ENCODE peak calls at places on chromosomes 1 and 21, in five cellular contexts. One of them, this sample, is unnamed.

GRCh38 chr21:21712761-21713558 is 714.8 kb downstream of the NCAM2 start:
- DNase-seq in CD8-positive, alpha-beta T cell: no peak
- DNase-seq in cardiac muscle cell: peak; percentile 84
- DNase-seq in fibroblast of lung: peak; percentile 80
- DNase-seq in heart right ventricle: no peak
- DNase-seq in this sample: peak; percentile 26

GRCh38 chr1:180948846-180949615 is 36.3 kb downstream of the KIAA1614 start:
- DNase-seq in CD8-positive, alpha-beta T cell: no peak
- DNase-seq in cardiac muscle cell: peak; percentile 22
- DNase-seq in fibroblast of lung: no peak
- DNase-seq in heart right ventricle: no peak
- DNase-seq in this sample: no peak

GRCh38 chr21:28253378-28253777 is 739.3 kb downstream of the LTN1 start:
- DNase-seq in CD8-positive, alpha-beta T cell: no peak
- DNase-seq in cardiac muscle cell: peak; percentile 58
- DNase-seq in fibroblast of lung: peak; percentile 75
- DNase-seq in heart right ventricle: no peak
- DNase-seq in this sample: no peak

GRCh38 chr1:150613061-150613920 is 16.1 kb downstream of the ENSA start:
- DNase-seq in CD8-positive, alpha-beta T cell: no peak
- DNase-seq in cardiac muscle cell: peak; percentile 87
- DNase-seq in fibroblast of lung: peak; percentile 93
- DNase-seq in heart right ventricle: no peak
- DNase-seq in this sample: peak; percentile 74

GRCh38 chr1:63411081-63411480 is 43.7 kb downstream of the ALG6 start:
- DNase-seq in CD8-positive, alpha-beta T cell: no peak
- DNase-seq in cardiac muscle cell: peak; percentile 6
- DNase-seq in fibroblast of lung: no peak
- DNase-seq in heart right ventricle: no peak
- DNase-seq in this sample: no peak

GRCh38 chr1:101004061-101004460 is 21.5 kb downstream of the DPH5 start:
- DNase-seq in CD8-positive, alpha-beta T cell: no peak
- DNase-seq in cardiac muscle cell: peak; percentile 72
- DNase-seq in fibroblast of lung: peak; percentile 9
- DNase-seq in heart right ventricle: no peak
- DNase-seq in this sample: no peak

GRCh38 chr1:230226004-230226800 is 159.2 kb downstream of the GALNT2 start:
- DNase-seq in CD8-positive, alpha-beta T cell: no peak
- DNase-seq in cardiac muscle cell: peak; percentile 40
- DNase-seq in fibroblast of lung: no peak
- DNase-seq in heart right ventricle: no peak
- DNase-seq in this sample: no peak

GRCh38 chr1:26887125-26887524 is 3.0 kb downstream of the GPN2 start:
- DNase-seq in CD8-positive, alpha-beta T cell: no peak
- DNase-seq in cardiac muscle cell: peak; percentile 61
- DNase-seq in fibroblast of lung: peak; percentile 43
- DNase-seq in heart right ventricle: no peak
- DNase-seq in this sample: no peak

GRCh38 chr1:23384312-23385058 is 14.8 kb upstream of the ZNF436 start:
- DNase-seq in CD8-positive, alpha-beta T cell: no peak
- DNase-seq in cardiac muscle cell: peak; percentile 85
- DNase-seq in fibroblast of lung: peak; percentile 86
- DNase-seq in heart right ventricle: no peak
- DNase-seq in this sample: no peak

GRCh38 chr1:99727575-99728190 is 38.8 kb downstream of the FRRS1 start:
- DNase-seq in CD8-positive, alpha-beta T cell: no peak
- DNase-seq in cardiac muscle cell: peak; percentile 82
- DNase-seq in fibroblast of lung: peak; percentile 85
- DNase-seq in heart right ventricle: no peak
- DNase-seq in this sample: no peak

GRCh38 chr1:154567386-154568164 is at the start of gene CHRNB2:
- DNase-seq in CD8-positive, alpha-beta T cell: peak; percentile 81
- DNase-seq in cardiac muscle cell: peak; percentile 68
- DNase-seq in fibroblast of lung: peak; percentile 33
- DNase-seq in heart right ventricle: peak; percentile 73
- DNase-seq in this sample: no peak

GRCh38 chr1:204574016-204574855 is 58.0 kb downstream of the MDM4 start:
- DNase-seq in CD8-positive, alpha-beta T cell: no peak
- DNase-seq in cardiac muscle cell: no peak
- DNase-seq in fibroblast of lung: no peak
- DNase-seq in heart right ventricle: no peak
- DNase-seq in this sample: no peak

GRCh38 chr1:150282558-150282958 is 204 bp downstream of the CIART start:
- DNase-seq in CD8-positive, alpha-beta T cell: no peak
- DNase-seq in cardiac muscle cell: no peak
- DNase-seq in fibroblast of lung: no peak
- DNase-seq in heart right ventricle: peak; percentile 37
- DNase-seq in this sample: no peak

GRCh38 chr1:53616511-53616910 is 122.5 kb downstream of the GLIS1 start:
- DNase-seq in CD8-positive, alpha-beta T cell: peak; percentile 39
- DNase-seq in cardiac muscle cell: no peak
- DNase-seq in fibroblast of lung: no peak
- DNase-seq in heart right ventricle: no peak
- DNase-seq in this sample: no peak

GRCh38 chr21:32624726-32625125 is 12.5 kb upstream of the CFAP298 start:
- DNase-seq in CD8-positive, alpha-beta T cell: no peak
- DNase-seq in cardiac muscle cell: peak; percentile 29
- DNase-seq in fibroblast of lung: peak; percentile 84
- DNase-seq in heart right ventricle: no peak
- DNase-seq in this sample: no peak

GRCh38 chr1:92599184-92599583 is 112.5 kb upstream of the GFI1 start:
- DNase-seq in CD8-positive, alpha-beta T cell: no peak
- DNase-seq in cardiac muscle cell: peak; percentile 64
- DNase-seq in fibroblast of lung: peak; percentile 37
- DNase-seq in heart right ventricle: no peak
- DNase-seq in this sample: no peak

GRCh38 chr1:176033879-176034278 is 173.2 kb downstream of the COP1 start:
- DNase-seq in CD8-positive, alpha-beta T cell: no peak
- DNase-seq in cardiac muscle cell: peak; percentile 31
- DNase-seq in fibroblast of lung: peak; percentile 19
- DNase-seq in heart right ventricle: no peak
- DNase-seq in this sample: peak; percentile 3

GRCh38 chr1:203038217-203038741 is 12.0 kb downstream of the PPFIA4 start:
- DNase-seq in CD8-positive, alpha-beta T cell: no peak
- DNase-seq in cardiac muscle cell: peak; percentile 65
- DNase-seq in fibroblast of lung: peak; percentile 85
- DNase-seq in heart right ventricle: peak; percentile 69
- DNase-seq in this sample: no peak

GRCh38 chr1:225651872-225652725 is 824 bp downstream of the ENAH start:
- DNase-seq in CD8-positive, alpha-beta T cell: no peak
- DNase-seq in cardiac muscle cell: peak; percentile 46
- DNase-seq in fibroblast of lung: peak; percentile 55
- DNase-seq in heart right ventricle: no peak
- DNase-seq in this sample: no peak

GRCh38 chr1:220775238-220775853 is 11.4 kb upstream of the MTARC1 start:
- DNase-seq in CD8-positive, alpha-beta T cell: no peak
- DNase-seq in cardiac muscle cell: peak; percentile 37
- DNase-seq in fibroblast of lung: no peak
- DNase-seq in heart right ventricle: peak; percentile 51
- DNase-seq in this sample: no peak

GRCh38 chr1:225754940-225755635 is 22.5 kb upstream of the SRP9 start:
- DNase-seq in CD8-positive, alpha-beta T cell: no peak
- DNase-seq in cardiac muscle cell: peak; percentile 94
- DNase-seq in fibroblast of lung: peak; percentile 97
- DNase-seq in heart right ventricle: peak; percentile 56
- DNase-seq in this sample: peak; percentile 78

GRCh38 chr1:240611228-240611618 is 732 bp downstream of the GREM2 start:
- DNase-seq in CD8-positive, alpha-beta T cell: no peak
- DNase-seq in cardiac muscle cell: no peak
- DNase-seq in fibroblast of lung: no peak
- DNase-seq in heart right ventricle: no peak
- DNase-seq in this sample: no peak

GRCh38 chr1:240609527-240610060 is 2.4 kb downstream of the GREM2 start:
- DNase-seq in CD8-positive, alpha-beta T cell: no peak
- DNase-seq in cardiac muscle cell: no peak
- DNase-seq in fibroblast of lung: no peak
- DNase-seq in heart right ventricle: no peak
- DNase-seq in this sample: no peak

GRCh38 chr1:240613353-240614142 is 1.6 kb upstream of the GREM2 start:
- DNase-seq in CD8-positive, alpha-beta T cell: no peak
- DNase-seq in cardiac muscle cell: no peak
- DNase-seq in fibroblast of lung: no peak
- DNase-seq in heart right ventricle: no peak
- DNase-seq in this sample: no peak

GRCh38 chr1:240612811-240613210 is 856 bp upstream of the GREM2 start:
- DNase-seq in CD8-positive, alpha-beta T cell: no peak
- DNase-seq in cardiac muscle cell: no peak
- DNase-seq in fibroblast of lung: peak; percentile 40
- DNase-seq in heart right ventricle: no peak
- DNase-seq in this sample: no peak

DNA sequence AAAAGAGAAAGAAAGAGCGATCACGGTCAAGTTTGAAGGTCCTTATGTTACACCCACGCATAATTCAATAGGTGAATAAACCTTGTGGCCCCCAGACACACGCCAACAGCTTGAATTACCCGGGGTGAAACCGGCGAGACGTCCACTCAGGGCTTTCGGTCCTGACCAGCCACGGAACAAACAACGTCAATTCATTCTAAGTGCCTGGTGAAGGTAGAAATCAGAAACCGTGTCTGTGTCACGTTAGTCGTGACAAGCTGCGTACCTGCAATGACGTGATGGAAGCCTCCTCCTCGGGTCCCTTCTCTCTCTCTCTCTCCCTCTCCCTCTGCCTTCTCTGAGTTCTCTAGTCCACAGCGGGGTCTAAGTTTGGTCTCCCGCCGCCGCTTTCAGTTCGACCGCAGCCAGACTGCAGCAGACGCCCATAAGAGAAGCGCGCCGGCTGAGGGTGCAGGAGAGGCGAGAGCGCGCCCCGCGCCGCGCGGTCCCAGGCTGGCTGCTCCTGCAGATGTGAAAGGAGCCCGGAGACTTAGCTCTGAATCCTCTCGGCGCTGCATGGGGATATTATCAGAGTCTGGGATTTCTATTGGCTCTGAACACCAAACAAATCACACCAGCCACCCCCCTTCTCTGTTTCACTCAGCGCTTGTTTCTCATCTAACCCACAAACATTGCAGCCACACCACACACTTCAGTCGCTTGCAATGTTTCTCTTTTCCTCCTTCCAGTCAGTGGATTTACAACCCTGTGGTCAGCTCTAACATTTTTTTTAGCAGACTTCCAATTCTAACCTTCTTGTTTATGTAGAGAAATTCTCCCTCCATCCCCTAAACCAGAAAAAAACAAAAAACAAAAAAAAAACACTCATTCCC is at the start of gene GREM2:
- DNase-seq in CD8-positive, alpha-beta T cell: peak; percentile 50
- DNase-seq in cardiac muscle cell: peak; percentile 58
- DNase-seq in fibroblast of lung: peak; percentile 97
- DNase-seq in heart right ventricle: peak; percentile 19
- DNase-seq in this sample: peak; percentile 83
- H3K4me3 ChIP-seq in CD8-positive, alpha-beta T cell: peak within 1 kb of the TSS; percentile 48
- H3K4me3 ChIP-seq in cardiac muscle cell: peak within 1 kb of the TSS; percentile 74
- H3K4me3 ChIP-seq in fibroblast of lung: peak within 1 kb of the TSS; percentile 98
- H3K4me3 ChIP-seq in heart right ventricle: peak within 1 kb of the TSS; percentile 50
- H3K4me3 ChIP-seq in this sample: peak within 1 kb of the TSS; percentile 65

DNA sequence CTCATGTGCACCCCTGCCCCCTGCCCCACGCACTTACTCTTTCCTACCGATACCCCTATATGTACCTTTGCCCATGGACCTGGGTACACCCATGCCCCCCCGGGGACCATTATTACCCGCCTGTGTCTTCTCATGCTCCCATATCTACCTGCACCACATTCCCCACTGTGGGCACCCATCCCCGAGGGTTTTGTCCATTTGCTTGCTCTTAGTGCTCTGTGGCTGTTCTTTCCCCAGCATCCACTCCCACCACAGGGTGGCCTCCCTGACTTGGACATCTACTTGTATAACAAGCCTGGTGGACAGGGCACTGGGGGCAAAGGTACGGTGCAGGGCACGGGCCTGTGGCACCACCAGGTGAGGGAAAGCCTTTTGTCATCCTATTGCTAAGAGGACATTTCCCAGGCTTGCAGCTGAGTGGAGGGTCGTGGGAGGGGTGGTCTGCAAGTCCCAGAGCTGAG is 14.6 kb downstream of the HYI start:
- DNase-seq in CD8-positive, alpha-beta T cell: no peak
- DNase-seq in cardiac muscle cell: no peak
- DNase-seq in fibroblast of lung: no peak
- DNase-seq in heart right ventricle: no peak
- DNase-seq in this sample: no peak
- H3K36me3 ChIP-seq in CD8-positive, alpha-beta T cell: peaks cover 37% of the 10 kb centered on the region
- H3K36me3 ChIP-seq in cardiac muscle cell: peaks cover 26% of the 10 kb centered on the region
- H3K36me3 ChIP-seq in fibroblast of lung: peaks cover 33% of the 10 kb centered on the region
- H3K36me3 ChIP-seq in heart right ventricle: peaks cover 7% of the 10 kb centered on the region
- H3K36me3 ChIP-seq in this sample: peaks cover 41% of the 10 kb centered on the region

GRCh38 chr1:162564762-162565218 is 3.3 kb downstream of the UAP1 start:
- DNase-seq in CD8-positive, alpha-beta T cell: no peak
- DNase-seq in cardiac muscle cell: peak; percentile 31
- DNase-seq in fibroblast of lung: peak; percentile 29
- DNase-seq in heart right ventricle: no peak
- DNase-seq in this sample: no peak
- TF ChIP-seq CTCF in CD8-positive, alpha-beta T cell: no peak
- TF ChIP-seq CTCF in cardiac muscle cell: peak; percentile 12
- TF ChIP-seq CTCF in fibroblast of lung: no peak
- TF ChIP-seq CTCF in heart right ventricle: no peak
- TF ChIP-seq CTCF in this sample: no peak

DNA sequence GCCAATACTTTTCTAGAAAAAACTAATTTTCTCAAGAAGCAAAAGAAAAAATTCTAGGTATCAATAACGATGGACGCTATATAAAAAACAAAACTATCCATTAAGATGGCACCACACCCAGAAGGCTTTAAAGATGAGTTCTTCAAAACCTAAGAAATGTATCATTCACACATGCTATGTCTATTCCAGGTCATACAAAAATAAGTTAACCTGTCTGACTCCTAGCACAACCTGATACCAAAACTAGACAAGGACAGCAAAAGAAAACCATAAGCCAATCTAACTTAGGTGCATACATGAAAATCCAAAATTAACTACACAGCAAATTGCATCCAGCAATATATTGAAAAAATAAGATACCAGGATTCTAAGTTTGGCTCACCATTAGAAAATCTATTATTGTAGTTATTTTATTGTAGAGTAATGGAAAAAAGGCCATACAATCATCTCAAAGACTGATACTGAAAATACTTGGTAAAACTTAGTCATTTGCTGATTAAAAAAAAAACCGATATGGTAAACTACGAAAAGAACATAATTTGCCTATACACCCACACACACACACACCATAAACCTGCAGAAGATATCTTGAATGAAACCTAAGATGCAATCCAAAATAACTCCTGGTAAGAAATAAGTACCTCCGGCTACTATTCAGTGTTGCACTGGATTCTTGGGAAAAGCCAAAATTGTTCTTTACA is 55.0 kb downstream of the TRAF5 start:
- DNase-seq in CD8-positive, alpha-beta T cell: no peak
- DNase-seq in cardiac muscle cell: no peak
- DNase-seq in fibroblast of lung: no peak
- DNase-seq in heart right ventricle: no peak
- DNase-seq in this sample: no peak
- H3K4me3 ChIP-seq in CD8-positive, alpha-beta T cell: no peak overlapping the region
- H3K4me3 ChIP-seq in cardiac muscle cell: peak overlapping the region; percentile 60
- H3K4me3 ChIP-seq in fibroblast of lung: peak overlapping the region; percentile 39
- H3K4me3 ChIP-seq in heart right ventricle: peak overlapping the region; percentile 74
- H3K4me3 ChIP-seq in this sample: no peak overlapping the region

GRCh38 chr1:43616383-43616782 is 33.6 kb upstream of the KDM4A start:
- DNase-seq in CD8-positive, alpha-beta T cell: no peak
- DNase-seq in cardiac muscle cell: no peak
- DNase-seq in fibroblast of lung: no peak
- DNase-seq in heart right ventricle: no peak
- DNase-seq in this sample: no peak
- H3K36me3 ChIP-seq in CD8-positive, alpha-beta T cell: no peaks in the 10 kb centered on the region
- H3K36me3 ChIP-seq in cardiac muscle cell: peaks cover 20% of the 10 kb centered on the region
- H3K36me3 ChIP-seq in fibroblast of lung: peaks cover 16% of the 10 kb centered on the region
- H3K36me3 ChIP-seq in heart right ventricle: no peaks in the 10 kb centered on the region
- H3K36me3 ChIP-seq in this sample: peaks cover 49% of the 10 kb centered on the region

GRCh38 chr1:36211307-36211706 is 12.9 kb upstream of the THRAP3 start:
- DNase-seq in CD8-positive, alpha-beta T cell: no peak
- DNase-seq in cardiac muscle cell: no peak
- DNase-seq in fibroblast of lung: no peak
- DNase-seq in heart right ventricle: no peak
- DNase-seq in this sample: no peak
- TF ChIP-seq CTCF in CD8-positive, alpha-beta T cell: no peak
- TF ChIP-seq CTCF in cardiac muscle cell: no peak
- TF ChIP-seq CTCF in fibroblast of lung: no peak
- TF ChIP-seq CTCF in heart right ventricle: no peak
- TF ChIP-seq CTCF in this sample: no peak